ENCODE peak calls at places on chromosomes 16 and 17, in seven cellular contexts. Z is SK-N-SH, P is HCT116, F is H1, G is GM12878, B is HepG2, Q is K562. K is an unnamed sample.

GRCh38 chr17:11803635-11804034 is 193.6 kb downstream of the ZNF18 start:
- DNase-seq in Z (no peak), P (no peak), F (no peak), G (no peak), B (no peak), Q (no peak), K (no peak)

GRCh38 chr16:588639-588888 is 1.3 kb upstream of the RAB40C start:
- DNase-seq in Z (peak; percentile 58), P (no peak), F (peak; percentile 71), G (no peak), B (no peak), Q (no peak), K (no peak)

GRCh38 chr17:3033248-3033640 is 30.2 kb downstream of the OR1D5 start:
- DNase-seq in Z (no peak), P (no peak), F (no peak), G (no peak), B (no peak), Q (no peak), K (no peak)

GRCh38 chr16:15396948-15397594 is 1.5 kb downstream of the MPV17L start:
- DNase-seq in Z (no peak), P (no peak), F (no peak), G (no peak), B (peak; percentile 17), Q (no peak), K (no peak)

GRCh38 chr16:2952679-2953078 is 11.4 kb upstream of the KREMEN2 start:
- DNase-seq in Z (no peak), P (no peak), F (no peak), G (no peak), B (no peak), Q (no peak), K (no peak)

GRCh38 chr17:75636381-75637142 is 3.3 kb downstream of the SMIM5 start:
- DNase-seq in Z (no peak), P (no peak), F (peak; percentile 44), G (no peak), B (no peak), Q (no peak), K (no peak)

GRCh38 chr17:64974750-64975317 is 55.6 kb upstream of the LRRC37A3 start:
- DNase-seq in Z (no peak), P (no peak), F (no peak), G (no peak), B (no peak), Q (peak; percentile 68), K (no peak)

GRCh38 chr17:16872351-16872751 is 99.6 kb downstream of the TNFRSF13B start:
- DNase-seq in Z (no peak), P (no peak), F (no peak), G (no peak), B (no peak), Q (no peak), K (no peak)

GRCh38 chr16:89104930-89105571 is 11.4 kb downstream of the ACSF3 start:
- DNase-seq in Z (no peak), P (no peak), F (no peak), G (no peak), B (no peak), Q (no peak), K (no peak)

GRCh38 chr17:81825841-81826471 is 7.1 kb downstream of the MCRIP1 start:
- DNase-seq in Z (no peak), P (no peak), F (no peak), G (no peak), B (peak; percentile 56), Q (no peak), K (no peak)

GRCh38 chr16:31664683-31665482 is 137.2 kb downstream of the AHSP start:
- DNase-seq in Z (no peak), P (no peak), F (no peak), G (no peak), B (no peak), Q (no peak), K (no peak)

GRCh38 chr17:48225725-48226567 is 118.4 kb downstream of the SNX11 start:
- DNase-seq in Z (no peak), P (no peak), F (no peak), G (no peak), B (no peak), Q (no peak), K (no peak)

GRCh38 chr17:76881408-76881807 is 13.2 kb downstream of the MGAT5B start:
- DNase-seq in Z (no peak), P (no peak), F (no peak), G (no peak), B (no peak), Q (no peak), K (no peak)

GRCh38 chr16:782766-783403 is 5.3 kb downstream of the RPUSD1 start:
- DNase-seq in Z (peak; percentile 72), P (no peak), F (no peak), G (no peak), B (no peak), Q (no peak), K (no peak)

DNA sequence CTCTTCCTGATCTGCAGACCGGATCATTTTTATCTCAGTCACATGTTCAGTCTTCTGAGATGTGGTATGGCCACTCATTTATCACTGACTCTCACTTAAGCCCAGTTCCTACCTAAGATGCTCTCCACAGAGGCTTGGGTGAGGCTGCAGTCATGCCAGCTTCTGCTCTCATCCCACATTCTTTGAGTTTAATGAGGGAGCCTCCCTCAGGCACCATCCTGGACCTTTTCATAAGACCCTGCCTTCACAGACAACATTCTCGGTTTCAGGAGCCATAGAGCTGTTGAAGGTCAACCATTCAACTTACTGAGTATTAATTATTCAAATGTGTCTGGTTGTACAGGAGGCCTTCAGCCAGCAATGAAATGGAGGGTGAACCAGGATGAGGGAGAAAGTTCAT is 23.6 kb upstream of the HNF1B start:
- DNase-seq in Z (no peak), P (no peak), F (no peak), G (no peak), B (no peak), Q (no peak), K (no peak)
- TF ChIP-seq JUND in Z (no peak), P (no peak), F (no peak), G (no peak), B (no peak), Q (no peak), K (no peak)

DNA sequence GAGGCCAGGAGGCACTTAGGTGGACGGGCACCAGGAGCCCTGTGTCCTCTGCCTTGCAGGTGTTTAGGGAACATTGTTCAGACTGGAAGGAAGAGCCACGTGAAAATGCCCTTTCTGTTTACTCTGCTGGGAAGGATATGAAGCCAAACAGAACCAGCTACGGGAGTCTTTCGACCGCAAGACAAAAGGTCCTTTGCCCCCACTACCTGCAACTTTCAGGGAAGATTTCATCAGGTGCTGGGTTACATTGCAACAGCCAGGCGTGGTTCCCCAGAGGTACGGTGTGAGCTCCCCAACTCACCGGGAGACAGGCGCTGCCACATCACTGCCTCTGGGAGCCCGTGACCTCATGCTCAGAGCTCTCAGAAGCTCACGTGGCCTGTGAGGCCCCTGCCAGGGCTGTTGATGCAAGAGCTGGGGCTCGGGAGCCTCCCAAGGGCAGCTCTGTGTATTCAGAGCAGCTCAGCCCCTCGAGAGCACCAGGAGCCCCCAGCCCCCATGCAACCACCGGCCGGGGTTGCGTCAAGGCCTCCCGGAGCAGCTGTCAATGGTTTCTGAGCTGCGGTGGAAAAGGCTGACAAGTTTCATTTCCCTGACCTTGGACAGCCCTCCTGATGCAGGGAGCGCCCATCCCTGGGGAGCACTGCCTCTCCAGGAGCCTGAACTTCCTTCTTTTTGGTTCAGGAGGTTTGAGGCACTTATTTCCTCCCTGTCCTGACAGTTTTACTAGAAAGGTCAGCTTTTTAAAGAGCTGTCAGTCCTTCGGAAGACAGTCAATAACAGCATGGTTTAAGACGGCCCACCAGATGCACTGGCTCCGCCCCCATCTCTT is 42.1 kb downstream of the TBC1D16 start:
- DNase-seq in Z (no peak), P (no peak), F (no peak), G (no peak), B (peak; percentile 99), Q (no peak), K (peak; percentile 85)
- TF ChIP-seq JUND in Z (no peak), P (no peak), F (no peak), G (no peak), B (peak; percentile 93), Q (peak; percentile 20), K (no peak)

DNA sequence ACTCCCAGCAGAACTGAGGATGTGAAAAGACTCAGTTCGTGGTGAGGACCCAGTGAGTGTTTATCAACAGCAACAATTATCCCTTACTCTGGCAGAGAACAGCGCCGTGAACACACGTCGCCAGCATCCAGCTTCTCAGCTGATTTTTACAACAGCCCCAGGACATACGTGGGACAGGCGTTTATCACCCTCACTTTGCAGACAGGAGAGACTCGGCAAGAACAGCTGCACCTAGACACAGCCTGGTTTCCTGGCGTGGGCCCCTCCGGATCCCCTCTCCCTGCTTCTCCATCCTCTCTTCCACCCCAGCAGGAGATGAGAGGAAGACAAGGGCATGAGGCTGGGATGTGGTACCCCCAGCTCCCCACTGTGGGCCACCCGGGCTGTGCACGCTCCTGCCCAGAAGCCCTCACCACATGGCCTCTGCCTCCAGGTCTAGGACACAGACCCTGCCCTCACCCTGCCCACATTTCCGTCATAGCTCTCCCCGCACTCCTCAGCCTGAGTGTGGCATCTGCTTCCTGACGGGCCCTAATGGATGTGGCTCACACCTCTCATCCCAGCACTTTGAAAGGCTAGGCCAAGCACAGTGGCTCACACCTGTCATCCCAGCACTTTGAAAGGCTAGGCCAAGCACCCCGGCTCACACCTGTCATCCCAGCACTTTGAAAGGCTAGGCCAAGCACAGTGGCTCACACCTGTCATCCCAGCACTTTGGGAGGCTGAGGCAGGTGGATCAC is 17.5 kb downstream of the ABR start:
- DNase-seq in Z (no peak), P (no peak), F (no peak), G (no peak), B (no peak), Q (no peak), K (no peak)
- TF ChIP-seq JUND in Z (no peak), P (no peak), F (no peak), G (no peak), B (no peak), Q (no peak), K (no peak)

DNA sequence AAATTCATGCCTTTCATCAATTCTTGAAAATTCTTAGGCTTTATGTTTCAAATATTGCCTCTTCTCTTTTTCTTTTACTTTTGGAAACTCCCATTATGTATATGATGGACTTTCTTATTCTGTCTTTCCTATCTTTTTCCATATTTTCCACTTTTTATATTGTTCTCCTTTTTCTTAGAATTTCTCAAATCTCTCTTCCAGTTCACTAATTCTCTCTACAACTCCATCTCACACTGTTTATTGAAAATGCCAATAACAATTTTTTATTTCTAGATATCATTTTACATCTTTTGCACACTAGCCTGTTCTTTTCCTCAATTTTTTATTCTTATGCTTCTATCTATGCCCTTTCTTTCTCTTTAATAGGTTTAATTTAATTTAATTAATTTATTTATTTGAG is 43.8 kb upstream of the EFCAB3 start:
- DNase-seq in Z (no peak), P (no peak), F (no peak), G (no peak), B (no peak), Q (no peak), K (no peak)
- TF ChIP-seq JUND in Z (no peak), P (no peak), F (no peak), G (no peak), B (no peak), Q (no peak), K (no peak)